ENCODE peak calls at places on chromosomes 2 and 18, in four cellular contexts. X is stimulated activated CD4-positive, alpha-beta T cell treated with anti-CD3 and anti-CD28 coated beads, Interleukin-4, amount 100 ng/mL, for 48 hours; U is hepatocyte; O is nephron progenitor cell. W is an unnamed sample.

GRCh38 chr18:44564922-44565321 is 115.8 kb upstream of the SETBP1 start:
- DNase-seq in O (no peak), X (no peak), U (peak; percentile 7), W (no peak)

GRCh38 chr2:239392688-239393400 is 8.0 kb downstream of the HDAC4 start:
- DNase-seq in X (no peak), O (no peak), U (no peak), W (no peak)

GRCh38 chr18:57469884-57470283 is 34.7 kb downstream of the ONECUT2 start:
- DNase-seq in X (no peak), O (no peak), U (peak; percentile 30), W (no peak)

GRCh38 chr18:76162886-76163285 is 332.2 kb downstream of the ZNF516 start:
- DNase-seq in U (no peak), X (no peak), O (no peak), W (no peak)

GRCh38 chr18:80034852-80035406 is 695 bp downstream of the RBFA start:
- DNase-seq in O (no peak), X (no peak), U (no peak), W (no peak)

GRCh38 chr2:147358375-147358774 is 486.5 kb upstream of the ACVR2A start:
- DNase-seq in U (no peak), O (no peak), X (no peak), W (no peak)

GRCh38 chr2:175585531-175585930 is 404.0 kb upstream of the ATP5MC3 start:
- DNase-seq in X (no peak), U (no peak), O (no peak), W (no peak)

GRCh38 chr2:26740890-26741302 is 23.2 kb upstream of the SLC35F6 start:
- DNase-seq in O (no peak), U (peak; percentile 46), X (no peak), W (no peak)

GRCh38 chr2:198371902-198372611 is 567.7 kb downstream of the PLCL1 start:
- DNase-seq in U (no peak), O (no peak), X (peak; percentile 0), W (no peak)

GRCh38 chr2:11521730-11522129 is 12.1 kb upstream of the GREB1 start:
- DNase-seq in X (no peak), O (no peak), U (no peak), W (no peak)

GRCh38 chr18:64115906-64116305 is 33.0 kb downstream of the LINC00305 start:
- DNase-seq in O (no peak), U (peak; percentile 55), X (no peak), W (no peak)

GRCh38 chr2:198188982-198189381 is 384.6 kb downstream of the PLCL1 start:
- DNase-seq in X (no peak), U (no peak), O (no peak), W (no peak)

GRCh38 chr18:79927597-79928562 is 23.6 kb downstream of the SLC66A2 start:
- DNase-seq in U (no peak), O (no peak), X (no peak), W (no peak)

GRCh38 chr18:3972291-3972985 is 482.7 kb downstream of the DLGAP1 start:
- DNase-seq in U (no peak), X (no peak), O (no peak), W (no peak)

GRCh38 chr2:168538534-168538933 is 82.5 kb downstream of the CERS6 start:
- DNase-seq in X (no peak), U (no peak), O (no peak), W (no peak)

GRCh38 chr2:222319576-222320440 is 21.0 kb upstream of the PAX3 start:
- DNase-seq in O (peak; percentile 60), X (no peak), U (peak; percentile 54), W (peak; percentile 44)

GRCh38 chr2:95359035-95359434 is 43.5 kb upstream of the FAHD2A start:
- DNase-seq in X (no peak), O (no peak), U (no peak), W (no peak)

GRCh38 chr18:44128365-44128764 is 552.3 kb upstream of the SETBP1 start:
- DNase-seq in U (no peak), O (no peak), X (no peak), W (no peak)

GRCh38 chr2:37705191-37705590 is 33.7 kb upstream of the CDC42EP3 start:
- DNase-seq in U (no peak), O (no peak), X (no peak), W (no peak)

GRCh38 chr2:38074775-38075435 is 1.0 kb downstream of the CYP1B1 start:
- DNase-seq in O (peak; percentile 63), X (no peak), U (peak; percentile 60), W (no peak)

GRCh38 chr18:36634573-36635216 is 194.1 kb downstream of the TPGS2 start:
- DNase-seq in X (no peak), O (no peak), U (no peak), W (no peak)

GRCh38 chr2:189015378-189015777 is 41.2 kb downstream of the COL3A1 start:
- DNase-seq in U (no peak), O (no peak), X (no peak), W (no peak)

GRCh38 chr2:23037596-23037995 is 347.4 kb upstream of the KLHL29 start:
- DNase-seq in U (no peak), O (no peak), X (no peak), W (no peak)

GRCh38 chr2:202815548-202816420 is 55.8 kb downstream of the ICA1L start:
- DNase-seq in U (no peak), O (no peak), X (no peak), W (no peak)

W was measured in HEK293T.